ENCODE peak calls at places on chromosomes 13 and 19, in nine cellular contexts. J is upper lobe of right lung; Y is left ventricle myocardium inferior; U is neural progenitor cell; L is CD8-positive, alpha-beta T cell; X is psoas muscle; Q is neuronal stem cell; Z is CD8-positive, alpha-beta memory T cell; D is brain microvascular endothelial cell. H is an unnamed sample.

GRCh38 chr19:3302755-3303154 is 63.6 kb upstream of the NFIC start:
- DNase-seq in J (no peak), Y (no peak), U (no peak), L (no peak), X (no peak), Q (no peak), Z (no peak), D (no peak), H (no peak)

GRCh38 chr13:88068316-88068715 is 397.1 kb downstream of the SLITRK5 start:
- DNase-seq in J (no peak), Y (no peak), U (no peak), L (no peak), X (no peak), Q (no peak), Z (no peak), D (no peak), H (no peak)

GRCh38 chr19:55228015-55228391 is 560 bp downstream of the TMEM86B start:
- DNase-seq in J (no peak), Y (peak; percentile 57), U (no peak), L (no peak), X (no peak), Q (no peak), Z (no peak), D (no peak), H (no peak)

GRCh38 chr13:41580345-41580744 is 123.0 kb downstream of the RGCC start:
- DNase-seq in J (no peak), Y (no peak), U (no peak), L (no peak), X (no peak), Q (no peak), Z (no peak), D (no peak), H (no peak)

GRCh38 chr13:46804391-46804815 is 7.4 kb upstream of the ESD start:
- DNase-seq in J (no peak), Y (no peak), U (no peak), L (no peak), X (no peak), Q (no peak), Z (no peak), D (peak; percentile 95), H (no peak)

GRCh38 chr13:54445453-54445852 is 1416.8 kb downstream of the OLFM4 start:
- DNase-seq in J (no peak), Y (no peak), U (no peak), L (no peak), X (no peak), Q (no peak), Z (no peak), D (no peak), H (no peak)

GRCh38 chr19:39098365-39099269 is 14.4 kb downstream of the ACP7 start:
- DNase-seq in J (no peak), Y (no peak), U (no peak), L (no peak), X (no peak), Q (no peak), Z (no peak), D (no peak), H (no peak)

GRCh38 chr13:79680485-79680884 is 199.5 kb downstream of the NDFIP2 start:
- DNase-seq in J (no peak), Y (no peak), U (no peak), L (no peak), X (no peak), Q (no peak), Z (no peak), D (no peak), H (no peak)

GRCh38 chr13:47250141-47250540 is 353.3 kb upstream of the HTR2A start:
- DNase-seq in J (no peak), Y (no peak), U (no peak), L (no peak), X (no peak), Q (no peak), Z (no peak), D (peak; percentile 22), H (no peak)

GRCh38 chr13:26377038-26377437 is 123.1 kb downstream of the CDK8 start:
- DNase-seq in J (no peak), Y (no peak), U (peak; percentile 69), L (no peak), X (peak; percentile 17), Q (peak; percentile 8), Z (no peak), D (peak; percentile 3), H (peak; percentile 22)

GRCh38 chr13:88908896-88909535 is 1237.8 kb downstream of the SLITRK5 start:
- DNase-seq in J (no peak), Y (no peak), U (peak; percentile 4), L (no peak), X (no peak), Q (no peak), Z (no peak), D (no peak), H (no peak)

GRCh38 chr19:8305798-8306197 is 2.4 kb downstream of the CD320 start:
- DNase-seq in J (peak; percentile 40), Y (no peak), U (no peak), L (no peak), X (no peak), Q (no peak), Z (no peak), D (no peak), H (no peak)

DNA sequence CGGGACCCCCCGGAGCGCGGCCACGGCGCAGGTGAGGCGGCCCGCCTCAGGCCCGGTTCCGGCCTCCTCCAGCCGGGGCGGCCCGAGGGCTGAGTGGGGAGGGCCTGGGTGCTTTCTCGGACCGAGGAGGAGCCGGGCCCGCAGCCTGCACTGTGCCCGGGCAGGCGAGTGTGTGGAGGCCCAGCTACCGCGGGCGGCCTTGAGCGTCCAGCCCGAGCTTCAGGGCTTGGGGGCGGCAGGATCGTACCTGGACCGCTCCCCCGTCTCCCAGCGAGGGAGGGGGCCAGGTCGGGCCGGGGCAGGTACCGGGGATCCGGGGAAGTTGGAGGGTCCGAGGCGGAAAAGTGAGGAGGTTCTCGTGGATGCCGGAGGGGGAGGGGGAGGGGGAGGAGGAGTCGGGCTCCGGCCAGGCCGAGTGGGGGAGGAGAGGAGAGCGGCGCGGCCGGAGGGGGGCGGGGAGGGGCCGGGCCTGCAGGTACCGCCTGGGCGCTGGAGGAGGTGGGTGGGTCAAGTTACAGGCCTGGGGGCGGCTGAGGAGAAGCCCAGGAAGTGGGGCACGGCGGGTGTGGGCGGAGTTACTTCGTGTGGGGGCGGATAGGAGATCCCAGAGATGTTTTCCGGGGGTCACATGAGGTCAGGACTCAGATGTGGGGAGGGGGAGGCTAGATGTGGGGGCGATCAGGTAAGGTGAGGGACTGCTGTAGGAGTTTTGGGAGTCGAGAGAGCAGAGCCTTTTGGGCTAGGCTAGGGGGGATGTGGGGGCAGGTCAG is 545 bp downstream of the NACC1 start:
- DNase-seq in J (peak; percentile 91), Y (peak; percentile 43), U (peak; percentile 93), L (no peak), X (peak; percentile 64), Q (peak; percentile 71), Z (no peak), D (no peak), H (no peak)
- H3K4me3 ChIP-seq in J (peak overlapping the region; percentile 88), Y (peak overlapping the region; percentile 87), U (peak overlapping the region; percentile 100), L (peak overlapping the region; percentile 62), X (peak overlapping the region; percentile 92), Q (peak overlapping the region; percentile 99), Z (peak overlapping the region; percentile 30), D (peak overlapping the region; percentile 90), H (peak overlapping the region; percentile 57)

DNA sequence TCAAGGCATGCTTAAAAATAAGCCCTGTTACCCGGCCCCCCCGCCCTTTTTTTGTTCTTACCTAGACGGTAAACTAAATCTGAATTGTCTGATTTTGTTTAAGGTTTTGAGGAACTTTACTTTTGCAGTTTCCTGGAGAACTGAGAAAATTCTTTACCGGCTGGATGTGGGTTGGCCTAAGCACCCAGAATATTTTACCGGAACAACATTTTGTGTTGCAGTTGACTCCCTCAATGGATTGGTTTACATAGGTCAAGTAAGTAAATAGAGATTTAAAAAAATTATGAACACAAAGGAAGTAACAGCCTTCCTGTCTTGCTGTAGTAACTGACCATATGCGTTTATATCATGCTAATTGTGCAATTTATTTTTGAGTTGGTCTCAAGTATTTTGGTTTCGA is 777 bp downstream of the NHLRC3 start:
- DNase-seq in J (no peak), Y (no peak), U (no peak), L (no peak), X (no peak), Q (no peak), Z (no peak), D (no peak), H (no peak)
- H3K27ac ChIP-seq in J (peak overlapping the region; percentile 91), Y (peak overlapping the region; percentile 88), U (no peak overlapping the region), L (no peak overlapping the region), X (peak overlapping the region; percentile 85), Q (no peak overlapping the region), Z (peak overlapping the region; percentile 82), D (no peak overlapping the region), H (no peak overlapping the region)

DNA sequence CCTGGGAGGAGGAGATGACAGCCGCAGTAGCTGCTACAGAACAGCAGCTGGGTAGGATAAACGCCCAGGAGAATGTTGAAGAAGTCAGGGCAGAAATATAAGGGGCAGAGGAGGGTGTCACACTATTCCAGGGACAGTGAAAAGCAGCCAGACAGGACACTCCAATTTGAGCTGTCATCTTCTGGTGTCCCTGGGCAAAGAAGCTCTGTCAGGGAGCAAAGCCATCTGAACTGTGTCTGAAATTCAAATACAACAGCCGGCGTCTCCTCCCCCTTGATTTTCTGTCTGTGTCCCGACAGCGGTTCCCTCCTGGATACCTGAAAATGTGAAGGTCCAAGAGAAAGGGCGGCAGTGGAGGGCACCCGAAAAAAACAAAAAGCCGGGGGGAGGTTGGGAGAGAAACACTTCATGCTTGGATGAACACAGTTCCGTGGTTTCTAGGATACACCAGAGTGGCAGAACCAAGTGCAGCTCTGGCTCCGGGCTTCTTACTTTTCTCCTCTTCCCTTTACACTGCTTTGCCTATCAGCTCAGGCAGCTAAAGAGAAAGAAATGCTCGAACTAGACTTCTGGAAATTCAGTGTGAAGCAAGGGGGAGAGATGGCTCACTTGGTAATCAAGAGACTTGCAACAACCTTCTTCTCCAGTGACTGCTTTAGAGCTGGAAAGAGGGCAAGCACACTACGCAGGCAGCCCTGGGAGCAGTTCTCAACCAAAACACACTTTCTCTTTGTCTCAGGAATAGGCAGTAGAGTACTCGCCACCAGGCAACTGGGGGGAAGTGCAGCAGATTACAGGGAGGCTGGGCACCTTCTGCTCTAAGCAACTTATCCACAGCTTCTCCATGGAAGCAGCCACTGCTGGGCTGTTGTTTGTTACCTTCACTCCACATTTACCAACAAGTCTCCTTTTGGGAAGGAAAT is 465.6 kb downstream of the ITGBL1 start:
- DNase-seq in J (no peak), Y (no peak), U (peak; percentile 40), L (no peak), X (no peak), Q (no peak), Z (no peak), D (no peak), H (no peak)
- H3K27me3 ChIP-seq in J (peaks cover 67% of the 10 kb centered on the region), Y (peaks cover 99% of the 10 kb centered on the region), U (peaks cover 94% of the 10 kb centered on the region), L (peaks cover 10% of the 10 kb centered on the region), X (peaks cover 80% of the 10 kb centered on the region), Q (peaks cover 23% of the 10 kb centered on the region), Z (peaks cover 12% of the 10 kb centered on the region), D (peaks cover 51% of the 10 kb centered on the region), H (peaks cover 27% of the 10 kb centered on the region)

DNA sequence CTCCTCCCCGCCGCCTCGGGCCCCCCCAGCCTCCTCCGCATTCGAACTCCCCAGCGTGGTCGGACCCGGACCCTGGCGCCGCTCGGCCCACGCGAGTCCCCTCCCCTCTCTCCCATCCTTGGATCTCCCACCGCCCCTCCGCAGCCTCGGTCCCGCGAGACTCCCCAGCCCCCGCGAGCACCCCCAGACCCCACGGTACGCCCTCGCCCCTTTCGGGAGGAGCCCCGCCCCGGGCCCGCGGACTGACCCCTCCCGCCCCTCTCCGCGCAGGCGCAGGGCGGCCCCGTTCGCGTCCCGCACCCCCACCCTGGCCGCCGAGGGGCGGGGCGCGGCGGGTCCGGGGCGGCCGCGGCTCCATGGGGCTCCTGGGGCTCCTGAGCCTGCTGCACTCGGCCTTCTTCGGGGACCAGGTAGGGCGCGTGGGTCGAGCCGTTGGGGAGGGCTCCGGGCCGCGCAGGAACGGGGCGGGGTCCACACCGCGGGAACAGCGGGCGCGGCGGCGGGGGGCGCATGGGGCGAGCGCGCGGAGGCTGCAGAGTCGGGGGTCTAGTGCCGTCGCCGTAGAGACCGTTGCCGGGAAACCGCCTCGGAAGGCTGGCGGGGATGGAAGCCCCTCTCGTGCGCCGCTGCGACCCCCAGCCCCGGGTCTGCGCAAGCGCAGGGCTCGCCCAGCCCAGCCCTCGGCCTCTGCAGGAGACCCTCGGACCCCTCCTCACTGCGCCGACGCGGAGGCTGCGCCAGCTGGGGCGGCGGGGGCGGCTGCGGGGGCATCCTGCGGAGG is 3.8 kb upstream of the APC2 start:
- DNase-seq in J (no peak), Y (no peak), U (peak; percentile 87), L (no peak), X (no peak), Q (peak; percentile 78), Z (no peak), D (no peak), H (no peak)
- H3K4me3 ChIP-seq in J (peak overlapping the region; percentile 42), Y (peak overlapping the region; percentile 63), U (peak overlapping the region; percentile 49), L (no peak overlapping the region), X (peak overlapping the region; percentile 53), Q (peak overlapping the region; percentile 81), Z (no peak overlapping the region), D (no peak overlapping the region), H (peak overlapping the region; percentile 50)

H was measured in iPS DF 6.9.